ENCODE peak calls at places on chromosomes 3 and 15, in five cellular contexts. M, X, H, B and P are unnamed samples.

GRCh38 chr3:28726840-28727239 is 378.2 kb upstream of the AZI2 start:
- DNase-seq in X (peak; percentile 42), B (no peak), M (peak; percentile 71), H (peak; percentile 68), P (no peak)

GRCh38 chr3:128919988-128920387 is 40.6 kb downstream of the ACAD9 start:
- DNase-seq in B (no peak), H (no peak), M (no peak), X (no peak), P (no peak)

GRCh38 chr3:55490194-55490913 is 3.2 kb upstream of the WNT5A start:
- DNase-seq in H (peak; percentile 70), B (no peak), X (no peak), M (no peak), P (no peak)

GRCh38 chr3:38800511-38800910 is 15.5 kb downstream of the SCN10A start:
- DNase-seq in B (no peak), M (no peak), X (peak; percentile 23), H (no peak), P (no peak)

GRCh38 chr15:69415381-69415780 is 1.2 kb downstream of the KIF23 start:
- DNase-seq in X (no peak), H (no peak), M (no peak), B (no peak), P (no peak)

GRCh38 chr3:184815046-184815930 is 3.3 kb downstream of the VPS8 start:
- DNase-seq in H (no peak), X (no peak), M (no peak), B (no peak), P (peak; percentile 40)

GRCh38 chr3:177596248-177596821 is 399.1 kb upstream of the TBL1XR1 start:
- DNase-seq in X (no peak), B (no peak), H (no peak), M (no peak), P (no peak)

GRCh38 chr3:134620476-134621115 is 30.2 kb downstream of the KY start:
- DNase-seq in B (no peak), H (no peak), M (peak; percentile 5), X (no peak), P (no peak)

GRCh38 chr3:120024103-120024502 is 70.1 kb downstream of the GSK3B start:
- DNase-seq in M (no peak), X (no peak), H (no peak), B (no peak), P (no peak)

GRCh38 chr3:13780432-13781173 is 99.3 kb downstream of the WNT7A start:
- DNase-seq in X (no peak), B (no peak), M (no peak), H (no peak), P (no peak)

GRCh38 chr3:44899683-44900367 is 25.4 kb downstream of the TGM4 start:
- DNase-seq in X (no peak), M (no peak), B (no peak), H (peak; percentile 63), P (no peak)